ENCODE peak calls at places on chromosomes 5 and 9, in four cellular contexts. B is mammary epithelial cell, Q is heart left ventricle, T is testis. H is an unnamed sample.

GRCh38 chr5:132670218-132670617 is 3.6 kb upstream of the IL4 start:
- DNase-seq in B (no peak), Q (no peak), T (no peak), H (peak; percentile 28)

GRCh38 chr5:134594797-134595457 is 37.7 kb downstream of the SAR1B start:
- DNase-seq in B (no peak), Q (no peak), T (no peak), H (no peak)

GRCh38 chr9:79980440-79980839 is 408.7 kb downstream of the TLE4 start:
- DNase-seq in B (no peak), Q (no peak), T (no peak), H (no peak)

GRCh38 chr9:126893079-126893478 is 21.5 kb upstream of the RALGPS1 start:
- DNase-seq in B (no peak), Q (no peak), T (no peak), H (peak; percentile 43)

GRCh38 chr5:112070022-112070421 is 313.0 kb upstream of the NREP start:
- DNase-seq in B (no peak), Q (no peak), T (no peak), H (no peak)

GRCh38 chr5:180791611-180792213 is 10.9 kb downstream of the MGAT1 start:
- DNase-seq in B (no peak), Q (no peak), T (no peak), H (peak; percentile 77)

GRCh38 chr9:83599071-83599470 is 23.9 kb upstream of the IDNK start:
- DNase-seq in B (no peak), Q (no peak), T (no peak), H (no peak)

GRCh38 chr9:80554856-80555255 is 983.1 kb downstream of the TLE4 start:
- DNase-seq in B (no peak), Q (no peak), T (no peak), H (no peak)

GRCh38 chr5:52983731-52984620 is 5.2 kb upstream of the ITGA2 start:
- DNase-seq in B (no peak), Q (no peak), T (no peak), H (no peak)

GRCh38 chr9:105413486-105414068 is 34.3 kb upstream of the FSD1L start:
- DNase-seq in B (peak; percentile 35), Q (no peak), T (peak; percentile 53), H (peak; percentile 56)

GRCh38 chr5:177093082-177093712 is 6.5 kb downstream of the FGFR4 start:
- DNase-seq in B (no peak), Q (no peak), T (no peak), H (no peak)

GRCh38 chr9:72947987-72948465 is 4.8 kb downstream of the ALDH1A1 start:
- DNase-seq in B (no peak), Q (no peak), T (no peak), H (no peak)

GRCh38 chr5:135966790-135967189 is 12.0 kb upstream of the LECT2 start:
- DNase-seq in B (no peak), Q (no peak), T (no peak), H (no peak)

GRCh38 chr9:134965421-134965820 is 47.7 kb upstream of the FCN1 start:
- DNase-seq in B (no peak), Q (peak; percentile 18), T (no peak), H (no peak)

GRCh38 chr5:176178789-176179188 is 59.4 kb upstream of the SIMC1 start:
- DNase-seq in B (no peak), Q (no peak), T (no peak), H (peak; percentile 20)

GRCh38 chr9:81456431-81456970 is 232.8 kb downstream of the TLE1 start:
- DNase-seq in B (no peak), Q (no peak), T (no peak), H (no peak)

GRCh38 chr5:141402553-141403328 is at the start of gene PCDHGA9:
- DNase-seq in B (peak; percentile 15), Q (no peak), T (no peak), H (peak; percentile 21)
- H3K9me3 ChIP-seq in B (peaks cover 55% of the 10 kb centered on the region), Q (peaks cover 43% of the 10 kb centered on the region), T (no peaks in the 10 kb centered on the region), H (no peaks in the 10 kb centered on the region)

DNA sequence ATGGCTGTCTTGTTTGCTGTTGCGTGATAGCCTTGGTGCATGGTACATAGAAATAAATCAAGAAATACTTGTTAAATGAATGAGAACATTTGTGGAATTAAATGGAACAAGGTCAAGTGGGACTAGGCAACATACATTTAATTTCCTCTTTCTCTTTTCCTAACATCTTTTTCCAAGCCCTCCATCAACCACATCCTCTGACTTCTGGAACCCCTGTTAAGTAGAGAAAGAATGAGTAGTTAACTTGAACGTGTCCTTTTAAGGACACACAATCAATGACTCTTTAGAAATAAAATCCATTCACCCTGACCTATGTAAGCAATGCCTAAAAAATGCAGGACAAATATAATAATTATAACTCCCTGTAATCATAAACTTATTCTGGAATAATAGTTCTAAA is 17.2 kb upstream of the THG1L start:
- DNase-seq in B (no peak), Q (no peak), T (no peak), H (no peak)
- H3K4me3 ChIP-seq in B (no peak overlapping the region), Q (no peak overlapping the region), T (no peak overlapping the region), H (no peak overlapping the region)

DNA sequence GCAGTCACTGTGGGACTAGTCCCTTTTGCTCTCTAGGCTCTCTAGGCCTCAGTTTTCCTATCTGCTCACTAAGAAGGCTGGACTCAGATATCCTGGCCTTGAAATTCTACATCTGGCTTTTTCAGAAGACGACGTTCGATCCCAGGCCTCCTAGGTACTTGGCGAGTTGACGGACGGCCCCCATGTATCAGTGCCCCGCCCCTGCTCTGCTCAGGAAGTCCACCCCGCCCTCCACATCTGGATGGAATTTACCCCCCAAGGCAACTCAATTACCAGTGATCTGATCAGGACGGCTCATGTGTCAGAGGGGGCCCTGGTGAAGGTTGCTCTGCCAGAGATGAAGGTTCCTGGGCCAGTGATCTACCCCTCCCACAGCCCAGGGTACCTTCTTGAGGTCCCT is 44.1 kb upstream of the SYNPO start:
- DNase-seq in B (no peak), Q (no peak), T (no peak), H (no peak)
- H3K27ac ChIP-seq in B (no peak overlapping the region), Q (peak overlapping the region; percentile 90), T (no peak overlapping the region), H (no peak overlapping the region)

DNA sequence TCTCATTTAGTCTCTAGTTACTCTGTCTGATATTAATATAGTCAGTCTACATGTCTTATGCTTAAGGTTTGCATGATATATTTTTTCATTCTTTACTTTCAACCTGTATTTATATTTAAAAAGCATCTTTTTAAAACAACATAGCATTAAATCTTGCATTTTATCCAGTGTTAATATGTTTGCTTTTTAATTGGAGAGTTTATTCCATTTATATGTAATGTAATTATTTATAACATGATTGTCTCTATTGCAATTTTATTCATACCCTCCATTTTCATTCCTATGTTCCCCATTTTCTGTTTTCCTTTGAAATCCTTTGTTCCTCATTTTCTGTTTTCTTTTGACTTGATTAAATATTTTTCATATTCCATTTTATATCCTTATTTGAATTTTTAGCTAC is 13.3 kb downstream of the PCDHB15 start:
- DNase-seq in B (no peak), Q (no peak), T (no peak), H (no peak)
- H3K9me3 ChIP-seq in B (peaks cover 37% of the 10 kb centered on the region), Q (peaks cover 100% of the 10 kb centered on the region), T (peaks cover 3% of the 10 kb centered on the region), H (peaks cover 3% of the 10 kb centered on the region)

GRCh38 chr9:38062106-38062497 is 6.9 kb downstream of the SHB start:
- DNase-seq in B (no peak), Q (no peak), T (no peak), H (no peak)

GRCh38 chr9:38061326-38061947 is 7.6 kb downstream of the SHB start:
- DNase-seq in B (no peak), Q (no peak), T (no peak), H (no peak)

GRCh38 chr9:38062498-38063362 is 6.3 kb downstream of the SHB start:
- DNase-seq in B (no peak), Q (no peak), T (no peak), H (peak; percentile 61)

GRCh38 chr9:38059233-38059936 is 9.6 kb downstream of the SHB start:
- DNase-seq in B (no peak), Q (no peak), T (no peak), H (no peak)

DNA sequence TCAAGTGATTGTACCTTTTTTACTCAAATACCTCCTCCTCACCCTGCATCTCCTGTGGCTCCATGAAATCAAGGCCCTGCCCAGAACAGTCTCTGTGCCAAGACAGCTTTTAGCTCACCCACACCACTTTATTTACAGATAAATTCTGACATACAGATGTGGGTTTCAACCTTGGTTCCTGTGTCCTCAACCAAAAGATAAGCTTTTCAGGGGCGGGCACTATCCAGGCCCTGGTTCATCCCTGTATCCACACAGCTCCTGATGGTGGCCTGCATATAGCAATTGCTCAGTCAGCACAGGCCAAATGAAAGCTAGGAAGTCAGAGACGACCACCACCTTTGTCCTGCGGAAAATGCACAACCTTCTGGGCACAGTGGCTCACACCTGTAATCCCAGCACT is 8.3 kb downstream of the SHB start:
- DNase-seq in B (no peak), Q (no peak), T (no peak), H (no peak)
- H3K4me3 ChIP-seq in B (no peak overlapping the region), Q (no peak overlapping the region), T (no peak overlapping the region), H (no peak overlapping the region)

H was measured in small intestine.